ENCODE peak calls at places on chromosomes 5 and 9, in nine cellular contexts. B is fibroblast of the aortic adventitia; U is lung; G is A673; Y is mammary epithelial cell; A is cardiac fibroblast; K is effector memory CD4-positive, alpha-beta T cell; O is NT2/D1; N is foreskin fibroblast. Q is an unnamed sample.

GRCh38 chr9:112179816-112180215 is 4.7 kb upstream of the SUSD1 start:
- DNase-seq in B (peak), U (no peak), G (no peak), Y (no peak), A (no peak), K (no peak), O (no peak), N (no peak), Q (no peak)

GRCh38 chr5:1231354-1231905 is 6.2 kb downstream of the SLC6A18 start:
- DNase-seq in B (no peak), U (no peak), G (peak), Y (no peak), A (no peak), K (no peak), O (no peak), N (no peak), Q (no peak)

GRCh38 chr5:172497591-172498255 is 43.4 kb upstream of the SH3PXD2B start:
- DNase-seq in B (no peak), U (peak), G (no peak), Y (no peak), A (no peak), K (no peak), O (no peak), N (no peak), Q (no peak)

GRCh38 chr5:13412040-13412595 is 532.4 kb downstream of the DNAH5 start:
- DNase-seq in B (no peak), U (no peak), G (no peak), Y (peak), A (no peak), K (no peak), O (no peak), N (no peak), Q (no peak)

GRCh38 chr9:89755835-89756234 is 151.0 kb downstream of the GADD45G start:
- DNase-seq in B (no peak), U (no peak), G (peak), Y (peak), A (peak), K (no peak), O (no peak), N (no peak), Q (no peak)

GRCh38 chr9:27441741-27442070 is 82.4 kb upstream of the IFNK start:
- DNase-seq in B (no peak), U (no peak), G (no peak), Y (no peak), A (no peak), K (no peak), O (no peak), N (no peak), Q (no peak)

GRCh38 chr5:36613241-36613640 is 6.8 kb downstream of the SLC1A3 start:
- DNase-seq in B (no peak), U (no peak), G (no peak), Y (no peak), A (no peak), K (no peak), O (no peak), N (no peak), Q (no peak)

GRCh38 chr5:142499591-142500384 is 175.0 kb upstream of the SPRY4 start:
- DNase-seq in B (no peak), U (no peak), G (no peak), Y (no peak), A (no peak), K (no peak), O (no peak), N (no peak), Q (no peak)

GRCh38 chr5:114387433-114387832 is 25.6 kb downstream of the KCNN2 start:
- DNase-seq in B (no peak), U (no peak), G (no peak), Y (no peak), A (no peak), K (no peak), O (no peak), N (no peak), Q (no peak)

GRCh38 chr9:117718701-117719100 is 14.5 kb downstream of the TLR4 start:
- DNase-seq in B (no peak), U (no peak), G (no peak), Y (no peak), A (no peak), K (no peak), O (no peak), N (no peak), Q (no peak)

GRCh38 chr9:5442400-5443011 is 4.8 kb upstream of the PLGRKT start:
- DNase-seq in B (peak), U (no peak), G (peak), Y (peak), A (peak), K (no peak), O (peak), N (peak), Q (no peak)

GRCh38 chr9:12785941-12786340 is 11.1 kb downstream of the LURAP1L start:
- DNase-seq in B (no peak), U (no peak), G (no peak), Y (no peak), A (no peak), K (no peak), O (no peak), N (no peak), Q (no peak)

GRCh38 chr9:111099199-111100005 is 61.1 kb upstream of the LPAR1 start:
- DNase-seq in B (no peak), U (no peak), G (peak), Y (no peak), A (no peak), K (no peak), O (peak), N (no peak), Q (no peak)

GRCh38 chr5:171534009-171534895 is 114.8 kb downstream of the FGF18 start:
- DNase-seq in B (no peak), U (no peak), G (no peak), Y (peak), A (no peak), K (no peak), O (no peak), N (no peak), Q (no peak)

GRCh38 chr5:38846379-38846967 is 661 bp downstream of the OSMR start:
- DNase-seq in B (peak), U (no peak), G (no peak), Y (no peak), A (no peak), K (no peak), O (no peak), N (no peak), Q (no peak)

GRCh38 chr5:149019562-149020140 is 43.2 kb downstream of the SH3TC2 start:
- DNase-seq in B (no peak), U (no peak), G (no peak), Y (no peak), A (no peak), K (no peak), O (no peak), N (no peak), Q (no peak)

GRCh38 chr9:70478963-70479641 is 64.6 kb upstream of the KLF9 start:
- DNase-seq in B (peak), U (peak), G (no peak), Y (no peak), A (peak), K (no peak), O (no peak), N (peak), Q (no peak)

GRCh38 chr9:4196886-4197285 is 103.0 kb downstream of the GLIS3 start:
- DNase-seq in B (peak), U (no peak), G (no peak), Y (peak), A (peak), K (no peak), O (no peak), N (no peak), Q (peak)

GRCh38 chr5:147844846-147845245 is 13.4 kb upstream of the SPINK1 start:
- DNase-seq in B (no peak), U (no peak), G (no peak), Y (no peak), A (no peak), K (no peak), O (no peak), N (no peak), Q (no peak)

GRCh38 chr9:130891699-130892502 is 4.7 kb downstream of the QRFP start:
- DNase-seq in B (no peak), U (no peak), G (no peak), Y (no peak), A (no peak), K (no peak), O (no peak), N (no peak), Q (no peak)

GRCh38 chr5:13218518-13218917 is 726.0 kb downstream of the DNAH5 start:
- DNase-seq in B (peak), U (no peak), G (no peak), Y (peak), A (no peak), K (no peak), O (no peak), N (no peak), Q (peak)

GRCh38 chr5:101677961-101678360 is 618.1 kb downstream of the SLCO4C1 start:
- DNase-seq in B (no peak), U (no peak), G (no peak), Y (no peak), A (no peak), K (no peak), O (no peak), N (no peak), Q (no peak)

GRCh38 chr5:101675510-101675909 is 620.6 kb downstream of the SLCO4C1 start:
- DNase-seq in B (no peak), U (no peak), G (peak), Y (no peak), A (no peak), K (no peak), O (no peak), N (no peak), Q (no peak)

GRCh38 chr5:101676646-101677045 is 619.4 kb downstream of the SLCO4C1 start:
- DNase-seq in B (no peak), U (no peak), G (no peak), Y (no peak), A (no peak), K (no peak), O (no peak), N (no peak), Q (no peak)

GRCh38 chr5:101679816-101680215 is 616.3 kb downstream of the SLCO4C1 start:
- DNase-seq in B (peak), U (no peak), G (no peak), Y (peak), A (peak), K (no peak), O (no peak), N (no peak), Q (no peak)

GRCh38 chr5:101678494-101679193 is 617.4 kb downstream of the SLCO4C1 start:
- DNase-seq in B (peak), U (peak), G (peak), Y (peak), A (peak), K (no peak), O (peak), N (peak), Q (peak)
- H3K4me3 ChIP-seq in B (no peak), U (no peak), G (no peak), Y (no peak), A (no peak), K (no peak), O (no peak), N (no peak), Q (no peak)

DNA sequence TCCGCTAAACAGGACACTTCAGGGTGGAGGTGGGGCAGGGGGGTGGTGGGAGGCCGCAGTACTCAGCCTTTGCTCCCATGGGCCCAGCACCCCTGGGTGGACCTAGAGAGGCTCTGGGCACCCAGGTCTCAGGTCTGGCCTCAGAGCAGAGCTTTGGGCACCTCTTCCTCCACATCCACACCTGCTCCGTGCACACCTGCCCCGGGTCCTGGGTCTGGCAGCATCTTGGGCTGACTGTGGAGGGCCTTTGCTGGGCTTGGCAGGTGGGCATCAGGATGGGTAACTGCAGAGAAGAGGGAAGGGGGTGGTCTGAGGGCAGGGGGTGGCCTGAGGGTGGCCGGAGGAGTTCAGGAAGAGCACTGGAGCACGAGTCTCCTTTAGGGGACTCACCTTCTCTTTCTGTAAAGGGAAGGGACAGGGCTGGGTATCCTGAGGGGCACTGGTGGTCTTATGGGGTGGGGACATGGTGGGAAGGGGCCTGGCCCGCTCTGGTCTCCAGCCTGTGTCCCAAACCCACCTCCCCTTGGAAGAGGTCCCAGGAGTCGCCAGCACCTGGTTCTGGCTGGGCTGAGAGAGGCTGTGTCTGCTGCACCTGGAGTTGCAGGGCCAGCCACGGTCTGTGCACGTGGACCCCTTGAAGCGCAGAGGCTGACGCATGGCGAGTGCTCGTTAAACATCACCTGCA is 106.7 kb upstream of the IER5L start:
- DNase-seq in B (no peak), U (no peak), G (no peak), Y (no peak), A (no peak), K (no peak), O (no peak), N (no peak), Q (no peak)
- H3K4me3 ChIP-seq in B (no peak), U (no peak), G (no peak), Y (no peak), A (no peak), K (no peak), O (no peak), N (no peak), Q (no peak)

DNA sequence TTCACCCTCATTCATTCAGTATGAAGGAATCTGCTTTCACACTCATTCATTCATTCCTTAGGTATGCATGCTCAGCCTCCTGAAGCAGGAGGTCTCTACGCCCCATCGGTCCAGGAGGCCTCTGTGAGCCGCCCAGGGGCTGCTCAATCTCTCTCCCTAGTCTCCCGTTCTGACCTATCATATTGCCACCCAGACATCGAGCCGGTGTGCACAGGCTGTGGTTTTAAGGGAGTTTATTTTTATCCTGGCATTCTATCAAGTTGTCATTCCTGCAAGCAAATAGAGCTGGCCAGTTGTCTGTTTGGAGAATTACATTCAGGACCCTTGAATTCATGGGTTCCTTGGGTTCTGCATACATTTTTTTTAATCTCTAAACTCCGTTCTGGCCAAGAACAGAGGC is 80.8 kb downstream of the ADAMTS16 start:
- DNase-seq in B (no peak), U (no peak), G (no peak), Y (no peak), A (no peak), K (no peak), O (no peak), N (no peak), Q (no peak)
- H3K4me3 ChIP-seq in B (no peak), U (no peak), G (no peak), Y (no peak), A (no peak), K (no peak), O (no peak), N (no peak), Q (no peak)

DNA sequence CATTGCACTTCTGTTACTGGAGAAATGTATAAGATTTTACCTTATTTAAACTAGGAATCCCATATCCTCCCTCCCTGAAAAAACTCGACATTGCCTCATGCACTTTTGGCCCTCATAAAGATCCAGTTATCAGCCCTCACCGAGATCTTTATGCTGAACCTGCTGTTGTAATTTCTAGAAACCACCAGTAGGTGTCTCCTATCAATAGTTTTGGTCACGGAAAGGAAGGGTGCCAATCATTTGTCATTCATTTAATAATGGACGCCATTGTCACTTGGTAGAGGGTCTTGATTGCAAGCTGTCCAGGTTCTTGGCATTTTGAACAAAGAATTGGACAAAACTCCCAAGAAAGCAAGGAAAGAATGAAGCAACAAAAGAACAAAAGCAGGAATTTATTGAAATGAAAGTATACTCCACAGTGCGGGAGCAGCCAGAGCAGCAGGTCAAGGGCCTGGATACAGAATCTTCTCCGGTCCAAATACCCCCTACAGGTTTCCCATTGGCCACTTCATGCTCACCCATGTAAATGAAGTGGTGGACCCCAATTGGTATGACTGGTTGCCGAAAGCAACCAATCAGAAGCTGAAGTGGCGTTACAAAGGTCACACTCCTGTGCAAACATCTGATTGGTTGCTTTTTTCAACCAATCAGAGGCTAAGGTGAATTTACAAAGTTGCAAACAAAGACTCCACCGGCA is 524.3 kb downstream of the PSAT1 start:
- DNase-seq in B (peak), U (no peak), G (peak), Y (peak), A (peak), K (no peak), O (peak), N (no peak), Q (no peak)
- H3K4me3 ChIP-seq in B (peak), U (no peak), G (no peak), Y (peak), A (peak), K (no peak), O (no peak), N (peak), Q (no peak)

DNA sequence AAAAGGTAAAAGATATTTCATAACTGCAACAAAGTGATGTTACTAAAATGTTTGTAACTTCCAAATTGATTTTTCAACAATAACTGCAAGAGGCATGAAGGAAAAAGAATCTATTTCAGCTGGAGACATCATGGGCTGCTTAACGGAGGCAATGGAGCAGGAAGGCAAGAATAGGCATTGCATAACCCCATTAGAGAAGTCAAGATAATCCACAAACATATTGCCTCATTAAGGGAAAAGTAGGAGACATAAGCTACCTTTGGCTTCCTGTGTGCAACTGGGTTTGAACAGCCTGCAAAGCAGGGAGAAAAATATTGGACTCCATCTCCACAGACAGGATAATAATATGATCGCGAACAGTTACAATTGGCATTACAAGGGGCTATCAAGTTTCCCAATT is 46.7 kb downstream of the SLCO4C1 start:
- DNase-seq in B (no peak), U (no peak), G (no peak), Y (no peak), A (no peak), K (no peak), O (no peak), N (no peak), Q (no peak)
- H3K4me3 ChIP-seq in B (no peak), U (no peak), G (no peak), Y (no peak), A (no peak), K (no peak), O (no peak), N (no peak), Q (no peak)

DNA sequence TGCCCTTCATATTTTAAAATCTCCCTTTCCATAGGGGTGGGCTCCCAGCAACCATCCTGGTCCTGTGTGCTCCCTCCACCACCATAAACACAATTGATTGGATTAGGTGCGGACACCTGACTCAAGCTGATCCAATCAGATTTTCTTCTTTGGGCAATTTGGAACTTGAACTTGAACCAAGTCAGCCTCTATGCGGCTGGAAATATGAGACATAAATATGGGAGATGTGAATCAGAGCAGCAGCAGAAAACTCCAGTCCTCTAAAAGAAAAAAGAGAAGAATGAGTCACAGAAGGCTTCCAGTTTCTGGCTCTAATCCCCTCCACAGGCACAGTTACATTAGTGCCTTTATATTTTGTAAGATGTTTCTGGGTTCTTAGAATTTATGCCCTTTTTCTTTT is 306.6 kb downstream of the MLLT3 start:
- DNase-seq in B (peak), U (no peak), G (no peak), Y (peak), A (peak), K (no peak), O (no peak), N (peak), Q (peak)
- H3K4me3 ChIP-seq in B (no peak), U (no peak), G (no peak), Y (no peak), A (no peak), K (no peak), O (no peak), N (no peak), Q (no peak)

DNA sequence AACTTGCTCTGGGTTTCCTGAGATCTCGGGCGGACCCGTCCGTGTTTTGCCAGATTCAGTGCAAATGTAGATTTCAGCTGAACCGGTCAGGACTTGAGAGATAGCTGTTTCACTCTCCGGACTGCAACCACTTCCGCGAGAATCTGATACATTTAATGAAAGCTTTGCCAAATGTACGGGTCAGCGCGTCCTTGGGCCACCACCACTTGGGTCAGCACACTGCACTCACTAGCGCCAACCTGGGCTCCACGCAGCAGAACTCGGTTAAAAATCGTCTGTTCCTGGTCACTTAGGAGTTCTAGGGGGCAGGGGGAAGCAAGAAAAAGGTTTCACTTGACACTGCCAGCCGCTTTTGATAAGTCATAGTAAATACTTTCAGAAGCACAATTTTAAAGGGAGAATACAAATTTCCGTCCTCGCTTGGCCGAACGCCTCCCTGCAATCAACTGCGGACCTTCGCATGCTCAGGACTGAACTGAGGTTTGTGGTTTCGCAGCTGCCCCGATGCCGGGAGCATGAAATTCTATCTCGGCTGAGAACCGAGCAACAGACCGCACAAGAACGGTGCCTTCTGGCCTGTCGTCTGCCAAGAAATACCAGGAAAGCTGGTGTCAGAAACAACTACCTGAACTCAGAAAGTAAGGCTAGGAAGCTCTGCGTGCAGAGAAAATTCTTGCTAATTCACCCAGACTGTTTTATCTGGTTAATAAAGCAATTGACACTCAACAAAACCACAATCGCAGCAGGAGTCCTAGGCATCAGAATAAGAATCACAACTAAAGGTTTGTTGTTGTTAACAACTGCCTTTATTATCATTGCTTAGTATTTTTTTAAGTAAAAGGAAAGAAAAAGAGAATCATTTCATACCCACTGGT is 4.2 kb upstream of the ISL1 start:
- DNase-seq in B (peak), U (no peak), G (no peak), Y (no peak), A (no peak), K (no peak), O (no peak), N (no peak), Q (peak)
- H3K4me3 ChIP-seq in B (peak), U (no peak), G (peak), Y (peak), A (no peak), K (no peak), O (peak), N (peak), Q (peak)

Q was measured in MG63.